ENCODE peak calls at places on chromosomes 13 and 19, in five cellular contexts. C is esophagus squamous epithelium, J is adrenal gland, F is Peyer's patch, D is heart left ventricle. W is an unnamed sample.

GRCh38 chr13:110894086-110894485 is 20.8 kb downstream of the ANKRD10 start:
- DNase-seq in C (no peak), J (no peak), F (no peak), D (no peak), W (no peak)

GRCh38 chr13:104683789-104684188 is 1617.6 kb upstream of the SLC10A2 start:
- DNase-seq in C (no peak), J (no peak), F (no peak), D (no peak), W (no peak)

GRCh38 chr13:110258876-110259631 is 47.9 kb downstream of the COL4A1 start:
- DNase-seq in C (no peak), J (no peak), F (no peak), D (peak), W (peak)

GRCh38 chr19:12187625-12188024 is 24.7 kb downstream of the ZNF136 start:
- DNase-seq in C (no peak), J (no peak), F (no peak), D (no peak), W (no peak)

GRCh38 chr13:95607363-95607762 is 37.1 kb downstream of the DZIP1 start:
- DNase-seq in C (no peak), J (no peak), F (no peak), D (no peak), W (peak)

GRCh38 chr19:42252365-42253244 is 2.3 kb downstream of the ERF start:
- DNase-seq in C (no peak), J (peak), F (no peak), D (peak), W (no peak)

GRCh38 chr13:42258747-42259146 is 13.2 kb upstream of the AKAP11 start:
- DNase-seq in C (no peak), J (no peak), F (no peak), D (no peak), W (no peak)

GRCh38 chr13:111099292-111099691 is 15.8 kb upstream of the ARHGEF7 start:
- DNase-seq in C (no peak), J (no peak), F (no peak), D (no peak), W (no peak)

GRCh38 chr19:2246801-2247361 is 2.2 kb upstream of the AMH start:
- DNase-seq in C (no peak), J (peak), F (no peak), D (peak), W (no peak)

GRCh38 chr13:43878897-43879322 is 630 bp downstream of the CCDC122 start:
- DNase-seq in C (peak), J (peak), F (peak), D (peak), W (peak)

GRCh38 chr13:49214917-49215376 is 5.2 kb upstream of the MLNR start:
- DNase-seq in C (no peak), J (peak), F (peak), D (peak), W (no peak)

GRCh38 chr13:28297341-28297740 is 159.0 kb downstream of the PAN3 start:
- DNase-seq in C (no peak), J (no peak), F (no peak), D (no peak), W (no peak)

GRCh38 chr13:98333481-98333880 is 156.4 kb upstream of the RNF113B start:
- DNase-seq in C (no peak), J (no peak), F (no peak), D (no peak), W (no peak)

GRCh38 chr19:10871711-10872550 is 578 bp downstream of the CARM1 start:
- DNase-seq in C (no peak), J (peak), F (no peak), D (peak), W (peak)

GRCh38 chr13:48401480-48401879 is 11.4 kb downstream of the LPAR6 start:
- DNase-seq in C (no peak), J (no peak), F (no peak), D (no peak), W (peak)

GRCh38 chr13:52744842-52745241 is 5.2 kb upstream of the CNMD start:
- DNase-seq in C (no peak), J (no peak), F (no peak), D (no peak), W (no peak)

GRCh38 chr13:22053053-22053452 is 382.2 kb downstream of the FGF9 start:
- DNase-seq in C (no peak), J (no peak), F (no peak), D (no peak), W (no peak)

GRCh38 chr19:29636553-29637325 is 28.5 kb upstream of the PLEKHF1 start:
- DNase-seq in C (no peak), J (no peak), F (no peak), D (no peak), W (no peak)

GRCh38 chr13:98370806-98371553 is 193.9 kb upstream of the RNF113B start:
- DNase-seq in C (no peak), J (peak), F (no peak), D (peak), W (no peak)

GRCh38 chr19:38095411-38096308 is 128.4 kb downstream of the DPF1 start:
- DNase-seq in C (no peak), J (peak), F (peak), D (peak), W (peak)
- TF ChIP-seq POLR2A in C (no peak), J (no peak), F (no peak), D (no peak), W (no peak)

GRCh38 chr13:27171244-27171829 is at the start of gene USP12:
- DNase-seq in C (no peak), J (peak), F (peak), D (peak), W (peak)
- TF ChIP-seq POLR2A in C (no peak), J (peak), F (no peak), D (no peak), W (no peak)

DNA sequence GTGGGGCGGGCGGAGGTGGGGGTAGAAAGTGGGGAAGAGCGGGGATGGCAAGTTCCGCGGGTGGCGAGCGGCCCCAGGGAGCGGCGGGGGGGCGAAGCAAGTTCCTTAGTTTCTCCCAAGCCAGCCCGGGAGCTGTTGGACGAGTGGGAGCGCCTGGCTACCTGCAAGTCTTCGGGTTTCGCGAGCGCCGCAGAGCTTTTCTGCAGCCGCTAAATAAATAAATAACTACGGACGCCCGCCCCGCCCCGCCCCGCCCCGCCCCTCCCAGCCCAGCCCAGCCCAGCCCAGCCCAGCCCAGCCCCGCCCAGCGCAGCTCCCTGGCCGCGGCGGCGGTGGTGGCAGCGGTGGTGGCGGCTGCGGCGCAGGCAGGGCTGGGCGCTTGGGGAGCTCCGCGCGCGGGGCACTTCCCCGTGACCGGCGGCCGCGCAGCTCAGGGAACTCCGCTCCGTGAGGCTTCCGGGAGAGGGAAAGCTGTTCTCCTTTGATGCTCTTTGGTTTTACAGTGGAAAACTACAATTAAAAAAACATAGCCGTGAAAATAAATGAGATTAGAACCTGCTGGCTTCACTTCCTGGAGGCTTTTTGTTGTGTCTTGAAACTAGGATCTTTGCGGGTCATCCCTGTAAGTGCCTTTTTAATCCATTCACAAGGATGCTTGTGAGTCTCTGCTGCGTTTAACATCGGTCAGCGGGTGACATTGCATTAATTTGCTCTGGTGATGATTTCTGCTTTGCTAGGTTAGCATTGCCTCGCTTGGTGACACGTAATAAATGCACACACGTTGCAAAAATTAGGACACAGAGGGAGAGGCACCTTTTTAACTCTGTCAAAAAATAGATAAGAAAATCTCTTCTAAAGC is at the start of gene UBE2L5:
- DNase-seq in C (peak), J (peak), F (peak), D (peak), W (peak)
- TF ChIP-seq POLR2A in C (no peak), J (peak), F (peak), D (peak), W (peak)

GRCh38 chr19:48250290-48251025 is 5.3 kb downstream of the CARD8 start:
- DNase-seq in C (no peak), J (no peak), F (no peak), D (no peak), W (no peak)

GRCh38 chr19:48252625-48253024 is 3.1 kb downstream of the CARD8 start:
- DNase-seq in C (no peak), J (no peak), F (no peak), D (no peak), W (no peak)

GRCh38 chr19:48248081-48248833 is 7.5 kb downstream of the CARD8 start:
- DNase-seq in C (no peak), J (no peak), F (no peak), D (no peak), W (no peak)

GRCh38 chr19:48247212-48247611 is 8.5 kb downstream of the CARD8 start:
- DNase-seq in C (no peak), J (no peak), F (no peak), D (no peak), W (no peak)

DNA sequence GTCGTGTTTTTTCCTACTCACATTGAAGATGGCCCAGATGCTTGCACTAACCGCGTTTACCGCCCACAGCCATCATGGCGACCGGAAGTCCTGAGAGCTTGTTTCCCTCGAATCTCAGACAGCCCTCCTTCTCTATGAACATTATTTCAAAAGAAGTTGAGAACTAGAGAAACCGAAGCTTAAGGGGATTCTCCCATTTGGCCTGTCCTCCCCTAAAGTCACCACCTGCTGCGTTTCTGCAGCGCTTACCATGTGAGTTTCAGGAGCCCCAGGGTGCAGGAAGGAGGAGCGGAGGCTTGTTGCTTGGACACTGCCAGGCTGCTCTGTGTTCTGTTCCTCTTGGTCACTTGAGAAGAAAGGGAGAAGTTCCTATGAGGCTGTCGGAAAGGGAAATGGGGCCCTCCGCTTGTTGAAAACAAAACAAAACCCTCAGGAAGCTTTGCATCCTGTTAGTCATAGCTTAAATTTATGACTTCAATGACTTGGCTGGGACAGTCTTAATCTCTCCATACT is 6.2 kb downstream of the CARD8 start:
- DNase-seq in C (no peak), J (peak), F (peak), D (peak), W (peak)
- TF ChIP-seq POLR2A in C (no peak), J (peak), F (peak), D (peak), W (peak)

GRCh38 chr13:107753286-107753685 is 462.1 kb downstream of the LIG4 start:
- DNase-seq in C (no peak), J (no peak), F (no peak), D (no peak), W (no peak)
- TF ChIP-seq POLR2A in C (no peak), J (no peak), F (no peak), D (no peak), W (no peak)

GRCh38 chr13:33158271-33158670 is 127.3 kb downstream of the STARD13 start:
- DNase-seq in C (no peak), J (no peak), F (no peak), D (no peak), W (no peak)
- TF ChIP-seq POLR2A in C (no peak), J (no peak), F (no peak), D (no peak), W (no peak)